ENCODE peak calls at places on chromosomes 13 and 19, in six cellular contexts. K, F, Q, G, U and V are unnamed samples.

GRCh38 chr13:100707818-100708740 is 33.5 kb upstream of the TMTC4 start:
- DNase-seq in K (no peak), F (no peak), Q (no peak), G (no peak), U (no peak), V (no peak)

GRCh38 chr19:46631481-46631880 is 4.5 kb downstream of the GNG8 start:
- DNase-seq in K (no peak), F (no peak), Q (no peak), G (no peak), U (no peak), V (no peak)

GRCh38 chr19:31351212-31352193 is 2.3 kb upstream of the TSHZ3 start:
- DNase-seq in K (no peak), F (no peak), Q (no peak), G (peak; percentile 73), U (peak; percentile 68), V (no peak)

GRCh38 chr13:74210693-74211393 is 76.6 kb upstream of the KLF12 start:
- DNase-seq in K (no peak), F (no peak), Q (no peak), G (no peak), U (no peak), V (peak; percentile 2)

GRCh38 chr19:18967358-18968146 is 26.5 kb upstream of the HOMER3 start:
- DNase-seq in K (no peak), F (no peak), Q (no peak), G (no peak), U (no peak), V (no peak)

GRCh38 chr13:78978381-78978998 is 319.5 kb upstream of the OBI1 start:
- DNase-seq in K (peak; percentile 8), F (no peak), Q (peak; percentile 26), G (peak; percentile 70), U (peak; percentile 65), V (peak; percentile 64)

GRCh38 chr13:59445812-59446211 is 717.9 kb downstream of the DIAPH3 start:
- DNase-seq in K (no peak), F (no peak), Q (no peak), G (no peak), U (no peak), V (no peak)

GRCh38 chr19:8501968-8502367 is 472 bp downstream of the PRAM1 start:
- DNase-seq in K (no peak), F (no peak), Q (no peak), G (peak; percentile 49), U (no peak), V (no peak)

GRCh38 chr13:81487151-81487550 is 1146.2 kb upstream of the SPRY2 start:
- DNase-seq in K (peak; percentile 0), F (no peak), Q (no peak), G (peak; percentile 73), U (peak; percentile 76), V (peak; percentile 61)